ENCODE peak calls at places on chromosomes 6 and 20, in six cellular contexts. T is memory B cell, B is amniotic epithelial cell, G is COR-L47, E is heart right ventricle, H is sigmoid colon. N is an unnamed sample.

GRCh38 chr6:165984743-165985142 is 182.9 kb downstream of the TBXT start:
- DNase-seq in T (no peak), B (no peak), G (no peak), E (no peak), H (no peak), N (no peak)

GRCh38 chr6:44642870-44643522 is 255.5 kb downstream of the CDC5L start:
- DNase-seq in T (no peak), B (peak; percentile 66), G (peak; percentile 34), E (no peak), H (no peak), N (no peak)

GRCh38 chr20:48411906-48412305 is 415.9 kb downstream of the PREX1 start:
- DNase-seq in T (no peak), B (no peak), G (no peak), E (no peak), H (no peak), N (no peak)

GRCh38 chr6:67606905-67607828 is 1027.9 kb upstream of the ADGRB3 start:
- DNase-seq in T (no peak), B (peak; percentile 3), G (peak; percentile 86), E (no peak), H (no peak), N (no peak)

GRCh38 chr20:58695084-58695722 is 2.6 kb downstream of the NPEPL1 start:
- DNase-seq in T (no peak), B (no peak), G (no peak), E (no peak), H (no peak), N (no peak)

GRCh38 chr6:90156861-90157260 is 139.8 kb downstream of the BACH2 start:
- DNase-seq in T (no peak), B (no peak), G (no peak), E (no peak), H (no peak), N (no peak)

GRCh38 chr6:95841560-95841959 is 174.2 kb upstream of the FUT9 start:
- DNase-seq in T (no peak), B (no peak), G (no peak), E (no peak), H (no peak), N (no peak)

GRCh38 chr6:112087916-112088315 is 525 bp downstream of the FAM229B start:
- DNase-seq in T (no peak), B (no peak), G (no peak), E (no peak), H (no peak), N (no peak)

GRCh38 chr6:148681666-148682065 is 65.2 kb upstream of the UST start:
- DNase-seq in T (no peak), B (no peak), G (no peak), E (no peak), H (no peak), N (no peak)

GRCh38 chr20:62759981-62760431 is 36.3 kb upstream of the MRGBP start:
- DNase-seq in T (no peak), B (no peak), G (no peak), E (no peak), H (no peak), N (no peak)

GRCh38 chr6:87261534-87261933 is 60.9 kb upstream of the SMIM8 start:
- DNase-seq in T (no peak), B (no peak), G (no peak), E (no peak), H (no peak), N (no peak)

GRCh38 chr6:33692078-33692759 is 19.3 kb downstream of the UQCC2 start:
- DNase-seq in T (no peak), B (peak; percentile 49), G (no peak), E (peak; percentile 66), H (no peak), N (no peak)

GRCh38 chr20:47432251-47433210 is 69.2 kb upstream of the NCOA3 start:
- DNase-seq in T (no peak), B (peak; percentile 62), G (no peak), E (no peak), H (no peak), N (no peak)